ENCODE peak calls at places on chromosomes 3 and 15, in five cellular contexts. One of them, this sample, is unnamed.

GRCh38 chr3:26622634-26623408 is at the start of gene LRRC3B:
- DNase-seq in Calu3: no peak
- DNase-seq in GM12865: no peak
- DNase-seq in colonic mucosa: no peak
- DNase-seq in endothelial cell of umbilical vein: no peak
- DNase-seq in this sample: no peak

GRCh38 chr15:70062321-70062956 is 35.3 kb downstream of the TLE3 start:
- DNase-seq in Calu3: peak
- DNase-seq in colonic mucosa: peak
- DNase-seq in GM12865: no peak
- DNase-seq in endothelial cell of umbilical vein: peak
- DNase-seq in this sample: no peak

GRCh38 chr3:59784164-59784563 is 734.3 kb upstream of the CFAP20DC start:
- DNase-seq in GM12865: no peak
- DNase-seq in colonic mucosa: no peak
- DNase-seq in endothelial cell of umbilical vein: no peak
- DNase-seq in Calu3: no peak
- DNase-seq in this sample: no peak

GRCh38 chr3:174218011-174218410 is 641.1 kb upstream of the NAALADL2 start:
- DNase-seq in endothelial cell of umbilical vein: no peak
- DNase-seq in colonic mucosa: no peak
- DNase-seq in Calu3: no peak
- DNase-seq in GM12865: no peak
- DNase-seq in this sample: no peak

GRCh38 chr3:134374791-134375541 is 719 bp upstream of the AMOTL2 start:
- DNase-seq in Calu3: peak
- DNase-seq in endothelial cell of umbilical vein: peak
- DNase-seq in GM12865: no peak
- DNase-seq in colonic mucosa: peak
- DNase-seq in this sample: no peak

GRCh38 chr3:196965804-196966173 is 2.8 kb downstream of the PIGZ start:
- DNase-seq in GM12865: no peak
- DNase-seq in Calu3: no peak
- DNase-seq in endothelial cell of umbilical vein: no peak
- DNase-seq in colonic mucosa: no peak
- DNase-seq in this sample: no peak

GRCh38 chr3:89164774-89165173 is 57.4 kb downstream of the EPHA3 start:
- DNase-seq in GM12865: no peak
- DNase-seq in Calu3: no peak
- DNase-seq in endothelial cell of umbilical vein: no peak
- DNase-seq in colonic mucosa: no peak
- DNase-seq in this sample: no peak

GRCh38 chr15:35925634-35926380 is 379.8 kb upstream of the DPH6 start:
- DNase-seq in endothelial cell of umbilical vein: no peak
- DNase-seq in GM12865: no peak
- DNase-seq in colonic mucosa: no peak
- DNase-seq in Calu3: no peak
- DNase-seq in this sample: no peak

GRCh38 chr3:87771338-87772059 is 287.3 kb downstream of the CGGBP1 start:
- DNase-seq in endothelial cell of umbilical vein: peak
- DNase-seq in colonic mucosa: peak
- DNase-seq in Calu3: peak
- DNase-seq in GM12865: peak
- DNase-seq in this sample: peak

GRCh38 chr3:135905058-135905724 is 60.3 kb upstream of the PPP2R3A start:
- DNase-seq in GM12865: no peak
- DNase-seq in endothelial cell of umbilical vein: no peak
- DNase-seq in Calu3: peak
- DNase-seq in colonic mucosa: no peak
- DNase-seq in this sample: no peak

GRCh38 chr3:185997130-185997529 is 59.3 kb upstream of the TRA2B start:
- DNase-seq in colonic mucosa: no peak
- DNase-seq in GM12865: no peak
- DNase-seq in Calu3: no peak
- DNase-seq in endothelial cell of umbilical vein: no peak
- DNase-seq in this sample: no peak

GRCh38 chr15:73755481-73755880 is 2.3 kb upstream of the INSYN1 start:
- DNase-seq in Calu3: no peak
- DNase-seq in colonic mucosa: no peak
- DNase-seq in GM12865: no peak
- DNase-seq in endothelial cell of umbilical vein: no peak
- DNase-seq in this sample: no peak

GRCh38 chr3:78728406-78729145 is 1039.2 kb downstream of the ROBO1 start:
- DNase-seq in GM12865: peak
- DNase-seq in colonic mucosa: peak
- DNase-seq in Calu3: no peak
- DNase-seq in endothelial cell of umbilical vein: no peak
- DNase-seq in this sample: no peak

GRCh38 chr3:122092460-122093165 is 37.5 kb downstream of the CD86 start:
- DNase-seq in GM12865: peak
- DNase-seq in endothelial cell of umbilical vein: peak
- DNase-seq in Calu3: peak
- DNase-seq in colonic mucosa: peak
- DNase-seq in this sample: no peak

GRCh38 chr15:47246317-47246716 is 471.0 kb upstream of the SEMA6D start:
- DNase-seq in Calu3: no peak
- DNase-seq in colonic mucosa: no peak
- DNase-seq in GM12865: no peak
- DNase-seq in endothelial cell of umbilical vein: peak
- DNase-seq in this sample: no peak

GRCh38 chr3:171904829-171905228 is 61.7 kb downstream of the TMEM212 start:
- DNase-seq in GM12865: no peak
- DNase-seq in colonic mucosa: no peak
- DNase-seq in endothelial cell of umbilical vein: peak
- DNase-seq in Calu3: no peak
- DNase-seq in this sample: no peak

GRCh38 chr3:156449712-156450574 is 105.0 kb downstream of the SSR3 start:
- DNase-seq in colonic mucosa: no peak
- DNase-seq in Calu3: peak
- DNase-seq in endothelial cell of umbilical vein: peak
- DNase-seq in GM12865: peak
- DNase-seq in this sample: peak

GRCh38 chr15:53535886-53536285 is 223.6 kb downstream of the WDR72 start:
- DNase-seq in endothelial cell of umbilical vein: no peak
- DNase-seq in Calu3: no peak
- DNase-seq in colonic mucosa: no peak
- DNase-seq in GM12865: no peak
- DNase-seq in this sample: no peak

GRCh38 chr15:64586259-64586658 is 125.9 kb downstream of the ZNF609 start:
- DNase-seq in endothelial cell of umbilical vein: no peak
- DNase-seq in colonic mucosa: no peak
- DNase-seq in GM12865: no peak
- DNase-seq in Calu3: no peak
- DNase-seq in this sample: no peak

GRCh38 chr3:160756907-160757623 is 1.0 kb downstream of the PPM1L start:
- DNase-seq in Calu3: peak
- DNase-seq in endothelial cell of umbilical vein: peak
- DNase-seq in colonic mucosa: peak
- DNase-seq in GM12865: no peak
- DNase-seq in this sample: no peak

GRCh38 chr15:86526938-86527735 is 447.5 kb downstream of the AGBL1 start:
- DNase-seq in GM12865: no peak
- DNase-seq in colonic mucosa: no peak
- DNase-seq in endothelial cell of umbilical vein: no peak
- DNase-seq in Calu3: no peak
- DNase-seq in this sample: no peak

GRCh38 chr3:61960976-61961375 is 399.6 kb downstream of the PTPRG start:
- DNase-seq in Calu3: no peak
- DNase-seq in colonic mucosa: no peak
- DNase-seq in endothelial cell of umbilical vein: no peak
- DNase-seq in GM12865: no peak
- DNase-seq in this sample: no peak

GRCh38 chr15:66226736-66227135 is 26.8 kb downstream of the MEGF11 start:
- DNase-seq in colonic mucosa: no peak
- DNase-seq in Calu3: no peak
- DNase-seq in endothelial cell of umbilical vein: no peak
- DNase-seq in GM12865: no peak
- DNase-seq in this sample: no peak

GRCh38 chr15:67836134-67836455 is 3.8 kb downstream of the RNU6-1 start:
- DNase-seq in colonic mucosa: no peak
- DNase-seq in Calu3: no peak
- DNase-seq in GM12865: no peak
- DNase-seq in endothelial cell of umbilical vein: no peak
- DNase-seq in this sample: no peak

GRCh38 chr3:143135150-143135549 is 15.6 kb downstream of the CHST2 start:
- DNase-seq in GM12865: peak
- DNase-seq in Calu3: peak
- DNase-seq in colonic mucosa: no peak
- DNase-seq in endothelial cell of umbilical vein: peak
- DNase-seq in this sample: no peak

GRCh38 chr3:99620077-99620476 is 18.3 kb upstream of the COL8A1 start:
- DNase-seq in GM12865: no peak
- DNase-seq in Calu3: no peak
- DNase-seq in endothelial cell of umbilical vein: no peak
- DNase-seq in colonic mucosa: no peak
- DNase-seq in this sample: no peak

GRCh38 chr3:142188846-142189245 is 36.5 kb downstream of the GK5 start:
- DNase-seq in endothelial cell of umbilical vein: peak
- DNase-seq in GM12865: no peak
- DNase-seq in Calu3: no peak
- DNase-seq in colonic mucosa: no peak
- DNase-seq in this sample: no peak

GRCh38 chr3:171157286-171157685 is 130.8 kb upstream of the SLC2A2 start:
- DNase-seq in endothelial cell of umbilical vein: no peak
- DNase-seq in GM12865: no peak
- DNase-seq in Calu3: no peak
- DNase-seq in colonic mucosa: no peak
- DNase-seq in this sample: no peak

GRCh38 chr15:80636675-80637074 is 58.4 kb upstream of the ABHD17C start:
- DNase-seq in GM12865: no peak
- DNase-seq in colonic mucosa: peak
- DNase-seq in endothelial cell of umbilical vein: peak
- DNase-seq in Calu3: no peak
- DNase-seq in this sample: no peak

GRCh38 chr3:183764854-183765731 is 60.3 kb downstream of the MAP6D1 start:
- DNase-seq in Calu3: peak
- DNase-seq in endothelial cell of umbilical vein: peak
- DNase-seq in GM12865: no peak
- DNase-seq in colonic mucosa: no peak
- DNase-seq in this sample: no peak

GRCh38 chr3:136366289-136366688 is 116.1 kb downstream of the PCCB start:
- DNase-seq in colonic mucosa: no peak
- DNase-seq in Calu3: no peak
- DNase-seq in endothelial cell of umbilical vein: no peak
- DNase-seq in GM12865: no peak
- DNase-seq in this sample: no peak

GRCh38 chr15:72154316-72154715 is 36.1 kb downstream of the SENP8 start:
- DNase-seq in Calu3: no peak
- DNase-seq in endothelial cell of umbilical vein: no peak
- DNase-seq in GM12865: no peak
- DNase-seq in colonic mucosa: no peak
- DNase-seq in this sample: no peak

GRCh38 chr3:198071602-198072285 is 111.7 kb downstream of the LMLN start:
- DNase-seq in endothelial cell of umbilical vein: peak
- DNase-seq in GM12865: peak
- DNase-seq in colonic mucosa: no peak
- DNase-seq in Calu3: peak
- DNase-seq in this sample: peak

GRCh38 chr15:40511472-40512133 is 40.8 kb downstream of the CHST14 start:
- DNase-seq in GM12865: peak
- DNase-seq in Calu3: peak
- DNase-seq in endothelial cell of umbilical vein: peak
- DNase-seq in colonic mucosa: peak
- DNase-seq in this sample: peak

DNA sequence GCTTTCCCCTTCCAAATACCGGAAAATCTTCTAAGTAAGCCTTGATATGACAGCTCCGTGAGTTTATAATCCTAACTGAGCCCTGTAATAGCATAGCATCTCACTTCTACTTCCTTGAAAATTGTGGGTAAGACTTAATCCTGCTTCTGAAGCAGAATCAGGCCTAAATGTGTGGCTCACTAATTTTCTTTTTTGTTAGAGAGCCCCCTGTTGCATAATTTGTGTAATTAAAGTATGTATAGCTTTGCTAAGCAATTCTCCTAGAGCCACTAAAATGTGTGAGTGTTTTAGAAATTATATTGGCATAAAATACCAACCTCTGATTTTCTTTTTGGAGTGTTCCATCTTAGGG is 304.4 kb downstream of the FGF12 start:
- DNase-seq in endothelial cell of umbilical vein: peak
- DNase-seq in Calu3: no peak
- DNase-seq in GM12865: no peak
- DNase-seq in colonic mucosa: no peak
- DNase-seq in this sample: no peak
- TF ChIP-seq CTCF in endothelial cell of umbilical vein: no peak
- TF ChIP-seq CTCF in Calu3: peak
- TF ChIP-seq CTCF in GM12865: peak
- TF ChIP-seq CTCF in colonic mucosa: no peak
- TF ChIP-seq CTCF in this sample: no peak

DNA sequence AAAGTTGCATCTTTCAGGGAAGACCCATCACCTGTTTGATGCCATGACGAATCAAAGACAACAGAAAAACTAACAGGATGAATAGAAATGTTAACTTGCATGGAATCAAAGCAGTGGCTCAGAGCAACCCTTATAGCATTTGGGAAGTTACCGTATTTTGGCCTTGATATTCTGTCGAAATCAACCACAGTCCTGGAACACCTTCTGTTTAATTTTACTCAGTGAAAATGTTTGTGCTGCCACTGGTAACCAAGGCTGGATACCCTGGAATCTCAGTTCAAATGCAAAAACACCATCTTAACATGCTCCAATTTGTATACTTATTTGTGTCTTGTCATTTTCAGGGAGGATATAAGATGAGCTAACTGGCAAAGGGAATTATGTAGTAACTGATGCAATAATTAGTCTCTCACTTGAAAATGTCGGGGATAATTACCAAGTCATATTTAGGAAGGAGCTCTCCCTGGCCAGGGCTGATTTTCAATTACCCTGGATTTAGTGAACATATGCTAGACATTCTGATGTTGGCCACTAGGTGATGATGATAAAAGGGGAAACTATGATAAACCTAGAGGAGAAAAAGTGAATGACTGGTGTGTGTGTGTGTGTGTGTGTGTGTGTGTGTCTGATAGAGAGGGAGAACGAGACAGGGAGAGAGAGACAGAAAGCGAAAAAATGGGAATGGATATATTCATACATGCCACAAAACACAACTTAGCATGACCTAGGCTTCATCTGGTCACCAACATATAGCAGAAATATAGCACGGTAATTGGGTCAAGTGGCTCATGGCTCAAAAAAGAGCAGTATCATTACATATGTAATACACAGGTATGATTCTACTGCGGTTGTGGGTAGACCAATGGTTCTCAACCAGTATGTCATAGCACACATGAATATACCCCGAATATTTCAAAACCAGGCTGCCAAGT is 19.0 kb upstream of the PRICKLE2 start:
- DNase-seq in colonic mucosa: no peak
- DNase-seq in GM12865: peak
- DNase-seq in endothelial cell of umbilical vein: peak
- DNase-seq in Calu3: peak
- DNase-seq in this sample: no peak
- TF ChIP-seq CTCF in colonic mucosa: peak
- TF ChIP-seq CTCF in GM12865: peak
- TF ChIP-seq CTCF in endothelial cell of umbilical vein: peak
- TF ChIP-seq CTCF in Calu3: peak
- TF ChIP-seq CTCF in this sample: no peak

GRCh38 chr3:117019082-117019713 is 309.6 kb downstream of the TUSC7 start:
- DNase-seq in Calu3: peak
- DNase-seq in GM12865: peak
- DNase-seq in colonic mucosa: peak
- DNase-seq in endothelial cell of umbilical vein: peak
- DNase-seq in this sample: peak
- TF ChIP-seq CTCF in Calu3: peak
- TF ChIP-seq CTCF in GM12865: peak
- TF ChIP-seq CTCF in colonic mucosa: peak
- TF ChIP-seq CTCF in endothelial cell of umbilical vein: peak
- TF ChIP-seq CTCF in this sample: peak

GRCh38 chr15:75903331-75904240 is at the start of gene FBXO22:
- DNase-seq in Calu3: peak
- DNase-seq in colonic mucosa: peak
- DNase-seq in GM12865: peak
- DNase-seq in endothelial cell of umbilical vein: peak
- DNase-seq in this sample: peak
- TF ChIP-seq CTCF in Calu3: no peak
- TF ChIP-seq CTCF in colonic mucosa: no peak
- TF ChIP-seq CTCF in GM12865: no peak
- TF ChIP-seq CTCF in endothelial cell of umbilical vein: no peak
- TF ChIP-seq CTCF in this sample: no peak